ENCODE peak calls at places on chromosomes 6 and 20, in eight cellular contexts. D is HCT116, E is breast epithelium, O is ovary, I is adrenal gland, M is stomach, X is spleen, B is heart left ventricle. K is an unnamed sample.

GRCh38 chr6:52731719-52732118 is 31.6 kb downstream of the GSTA2 start:
- DNase-seq in D (no peak), E (no peak), O (no peak), I (no peak), M (no peak), X (no peak), B (no peak), K (no peak)

GRCh38 chr6:151494235-151494950 is 576 bp downstream of the CCDC170 start:
- DNase-seq in D (no peak), E (peak; percentile 36), O (peak; percentile 72), I (peak; percentile 64), M (peak; percentile 43), X (peak; percentile 82), B (peak; percentile 49), K (no peak)

GRCh38 chr20:13995841-13996240 is 525 bp downstream of the MACROD2 start:
- DNase-seq in D (no peak), E (no peak), O (peak; percentile 63), I (peak; percentile 63), M (peak; percentile 70), X (no peak), B (peak; percentile 26), K (peak; percentile 61)

GRCh38 chr6:115131709-115132490 is 789.1 kb upstream of the HS3ST5 start:
- DNase-seq in D (no peak), E (no peak), O (no peak), I (no peak), M (no peak), X (peak; percentile 39), B (no peak), K (no peak)

GRCh38 chr20:20593447-20594170 is 118.8 kb downstream of the RALGAPA2 start:
- DNase-seq in D (peak; percentile 18), E (no peak), O (peak; percentile 30), I (peak; percentile 19), M (no peak), X (no peak), B (no peak), K (no peak)

GRCh38 chr6:36245572-36246031 is 24.3 kb upstream of the PNPLA1 start:
- DNase-seq in D (no peak), E (no peak), O (no peak), I (no peak), M (peak; percentile 45), X (no peak), B (no peak), K (no peak)

GRCh38 chr20:63966172-63966943 is 3.4 kb downstream of the ZNF512B start:
- DNase-seq in D (no peak), E (no peak), O (peak; percentile 22), I (no peak), M (no peak), X (peak; percentile 69), B (peak; percentile 22), K (no peak)

GRCh38 chr6:35044771-35045275 is 96.3 kb downstream of the TCP11 start:
- DNase-seq in D (no peak), E (no peak), O (no peak), I (no peak), M (no peak), X (no peak), B (peak; percentile 23), K (no peak)

GRCh38 chr6:169859401-169859977 is 108.1 kb downstream of the ERMARD start:
- DNase-seq in D (no peak), E (no peak), O (peak; percentile 7), I (no peak), M (no peak), X (peak; percentile 53), B (no peak), K (no peak)

GRCh38 chr6:2937627-2938003 is 33.8 kb downstream of the SERPINB6 start:
- DNase-seq in D (no peak), E (no peak), O (no peak), I (peak; percentile 5), M (no peak), X (no peak), B (no peak), K (no peak)

GRCh38 chr6:113825776-113826175 is 31.4 kb upstream of the MARCKS start:
- DNase-seq in D (no peak), E (peak; percentile 80), O (peak; percentile 83), I (peak; percentile 51), M (peak; percentile 90), X (no peak), B (peak; percentile 80), K (peak; percentile 60)

GRCh38 chr6:52115145-52115741 is 27.8 kb upstream of the PKHD1 start:
- DNase-seq in D (no peak), E (no peak), O (no peak), I (no peak), M (no peak), X (no peak), B (no peak), K (no peak)

GRCh38 chr6:1227935-1228753 is 83.8 kb upstream of the FOXQ1 start:
- DNase-seq in D (no peak), E (no peak), O (no peak), I (no peak), M (peak; percentile 64), X (no peak), B (no peak), K (no peak)

GRCh38 chr6:89449182-89449581 is 16.2 kb downstream of the ANKRD6 start:
- DNase-seq in D (no peak), E (no peak), O (no peak), I (no peak), M (no peak), X (no peak), B (no peak), K (no peak)

GRCh38 chr6:148251891-148252290 is 90.7 kb upstream of the SASH1 start:
- DNase-seq in D (no peak), E (no peak), O (no peak), I (no peak), M (no peak), X (no peak), B (no peak), K (no peak)

GRCh38 chr20:57210054-57210910 is 56.2 kb downstream of the BMP7 start:
- DNase-seq in D (no peak), E (no peak), O (no peak), I (no peak), M (peak; percentile 59), X (no peak), B (no peak), K (no peak)

GRCh38 chr6:42142118-42142835 is at the start of gene C6orf132:
- DNase-seq in D (no peak), E (peak; percentile 87), O (peak; percentile 36), I (no peak), M (peak; percentile 91), X (no peak), B (peak; percentile 42), K (no peak)
- TF ChIP-seq POLR2A in D (no peak), E (no peak), O (no peak), I (no peak), M (no peak), X (no peak), B (no peak), K (peak; percentile 91)

GRCh38 chr6:122491915-122492537 is 20.4 kb upstream of the SERINC1 start:
- DNase-seq in D (peak; percentile 62), E (peak; percentile 48), O (peak; percentile 50), I (peak; percentile 70), M (peak; percentile 80), X (peak; percentile 79), B (peak; percentile 63), K (peak; percentile 34)

GRCh38 chr6:122494665-122495272 is 23.2 kb upstream of the SERINC1 start:
- DNase-seq in D (no peak), E (no peak), O (no peak), I (no peak), M (peak; percentile 51), X (no peak), B (no peak), K (no peak)

GRCh38 chr6:122501475-122501874 is 29.9 kb upstream of the SERINC1 start:
- DNase-seq in D (no peak), E (no peak), O (no peak), I (no peak), M (no peak), X (no peak), B (no peak), K (no peak)

DNA sequence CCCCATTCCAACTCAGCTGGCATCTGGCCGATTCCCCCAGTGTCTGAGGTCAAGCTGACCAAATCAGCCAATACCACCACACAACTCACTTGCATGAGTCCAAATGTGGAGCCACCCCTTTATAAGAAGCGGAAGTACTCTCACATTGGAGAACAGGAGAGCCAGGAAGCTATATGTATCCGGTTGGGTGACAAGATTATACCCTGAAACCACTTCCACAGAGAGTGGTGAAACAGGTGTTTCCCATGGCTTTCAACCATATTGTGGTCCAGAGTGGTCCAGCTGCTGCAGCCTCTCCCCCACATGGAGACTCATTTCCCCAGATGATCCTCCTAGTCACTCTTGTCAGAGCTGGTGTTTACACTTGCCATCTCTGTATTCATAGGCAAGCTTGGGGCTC is 24.0 kb upstream of the SERINC1 start:
- DNase-seq in D (no peak), E (no peak), O (no peak), I (no peak), M (no peak), X (no peak), B (no peak), K (no peak)
- H3K9me3 ChIP-seq in D (peaks cover 7% of the 10 kb centered on the region), E (peaks cover 22% of the 10 kb centered on the region), O (no peaks in the 10 kb centered on the region), I (peaks cover 11% of the 10 kb centered on the region), M (peaks cover 30% of the 10 kb centered on the region), X (peaks cover 12% of the 10 kb centered on the region), B (peaks cover 34% of the 10 kb centered on the region), K (no peaks in the 10 kb centered on the region)

GRCh38 chr20:50389808-50390684 is 120.1 kb upstream of the PTPN1 start:
- DNase-seq in D (no peak), E (no peak), O (no peak), I (no peak), M (no peak), X (no peak), B (no peak), K (no peak)

GRCh38 chr20:50390685-50391443 is 119.3 kb upstream of the PTPN1 start:
- DNase-seq in D (no peak), E (no peak), O (no peak), I (no peak), M (peak; percentile 79), X (no peak), B (no peak), K (no peak)

GRCh38 chr20:50388733-50389436 is 121.3 kb upstream of the PTPN1 start:
- DNase-seq in D (no peak), E (no peak), O (no peak), I (no peak), M (peak; percentile 53), X (no peak), B (no peak), K (no peak)

GRCh38 chr20:50387996-50388332 is 122.2 kb upstream of the PTPN1 start:
- DNase-seq in D (no peak), E (no peak), O (no peak), I (no peak), M (no peak), X (no peak), B (no peak), K (no peak)

DNA sequence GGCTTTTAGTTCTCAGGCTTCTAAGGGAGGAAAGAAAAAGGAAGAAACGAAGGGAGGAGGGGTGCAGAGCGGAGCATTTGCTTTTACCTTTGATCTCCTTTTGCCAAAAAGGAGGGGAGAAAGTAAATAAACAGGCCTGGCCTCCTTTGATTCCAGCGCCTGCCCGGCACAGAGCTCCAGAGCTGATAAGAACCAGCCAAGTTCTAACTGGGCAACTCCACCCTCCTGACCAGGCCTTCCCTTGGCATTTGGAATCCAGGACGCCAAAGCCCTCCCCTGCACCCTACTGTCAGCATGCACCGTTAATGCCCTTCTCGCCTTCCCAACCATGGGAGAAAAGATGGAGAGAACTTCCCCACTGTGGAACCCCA is 120.8 kb upstream of the PTPN1 start:
- DNase-seq in D (no peak), E (no peak), O (no peak), I (peak; percentile 63), M (peak; percentile 86), X (no peak), B (peak; percentile 79), K (no peak)
- TF ChIP-seq POLR2A in D (no peak), E (no peak), O (no peak), I (peak; percentile 72), M (no peak), X (no peak), B (peak; percentile 39), K (no peak)

GRCh38 chr6:107917468-107918375 is 40.3 kb downstream of the SEC63 start:
- DNase-seq in D (peak; percentile 7), E (no peak), O (no peak), I (no peak), M (no peak), X (no peak), B (no peak), K (no peak)
- H3K9me3 ChIP-seq in D (peaks cover 9% of the 10 kb centered on the region), E (peaks cover 26% of the 10 kb centered on the region), O (no peaks in the 10 kb centered on the region), I (peaks cover 6% of the 10 kb centered on the region), M (peaks cover 15% of the 10 kb centered on the region), X (peaks cover 10% of the 10 kb centered on the region), B (peaks cover 18% of the 10 kb centered on the region), K (no peaks in the 10 kb centered on the region)